ENCODE peak calls at places on chromosomes 4 and X, in ten cellular contexts. One of them, this sample, is unnamed.

GRCh38 chrX:12452268-12452667 is 314.0 kb downstream of the FRMPD4 start:
- DNase-seq in SK-N-SH: no peak
- DNase-seq in right atrium auricular region: no peak
- DNase-seq in transverse colon: no peak
- DNase-seq in uterus: no peak
- DNase-seq in effector memory CD4-positive, alpha-beta T cell: no peak
- DNase-seq in DND-41: no peak
- DNase-seq in hepatocyte: no peak
- DNase-seq in left ventricle myocardium inferior: no peak
- DNase-seq in ovary: no peak
- DNase-seq in this sample: no peak

GRCh38 chrX:13693341-13693871 is 4.5 kb downstream of the RAB9A start:
- DNase-seq in SK-N-SH: no peak
- DNase-seq in DND-41: no peak
- DNase-seq in right atrium auricular region: no peak
- DNase-seq in transverse colon: no peak
- DNase-seq in effector memory CD4-positive, alpha-beta T cell: no peak
- DNase-seq in uterus: no peak
- DNase-seq in left ventricle myocardium inferior: no peak
- DNase-seq in ovary: no peak
- DNase-seq in hepatocyte: no peak
- DNase-seq in this sample: no peak

GRCh38 chr4:149738156-149738555 is 77.5 kb downstream of the IQCM start:
- DNase-seq in SK-N-SH: no peak
- DNase-seq in hepatocyte: no peak
- DNase-seq in ovary: no peak
- DNase-seq in DND-41: no peak
- DNase-seq in left ventricle myocardium inferior: no peak
- DNase-seq in right atrium auricular region: no peak
- DNase-seq in transverse colon: no peak
- DNase-seq in uterus: no peak
- DNase-seq in effector memory CD4-positive, alpha-beta T cell: no peak
- DNase-seq in this sample: no peak

GRCh38 chr4:152045781-152046571 is 285.2 kb upstream of the GATB start:
- DNase-seq in right atrium auricular region: no peak
- DNase-seq in uterus: no peak
- DNase-seq in ovary: peak; percentile 22
- DNase-seq in transverse colon: peak; percentile 45
- DNase-seq in DND-41: no peak
- DNase-seq in left ventricle myocardium inferior: no peak
- DNase-seq in SK-N-SH: no peak
- DNase-seq in effector memory CD4-positive, alpha-beta T cell: no peak
- DNase-seq in hepatocyte: peak; percentile 86
- DNase-seq in this sample: no peak

GRCh38 chr4:1416051-1416947 is 10.1 kb upstream of the NKX1-1 start:
- DNase-seq in transverse colon: no peak
- DNase-seq in right atrium auricular region: peak; percentile 38
- DNase-seq in hepatocyte: peak; percentile 4
- DNase-seq in SK-N-SH: peak; percentile 41
- DNase-seq in uterus: no peak
- DNase-seq in ovary: no peak
- DNase-seq in left ventricle myocardium inferior: no peak
- DNase-seq in effector memory CD4-positive, alpha-beta T cell: no peak
- DNase-seq in DND-41: no peak
- DNase-seq in this sample: no peak

GRCh38 chr4:120877021-120877420 is 45.5 kb downstream of the PRDM5 start:
- DNase-seq in DND-41: no peak
- DNase-seq in hepatocyte: no peak
- DNase-seq in transverse colon: no peak
- DNase-seq in ovary: no peak
- DNase-seq in SK-N-SH: no peak
- DNase-seq in left ventricle myocardium inferior: no peak
- DNase-seq in right atrium auricular region: no peak
- DNase-seq in effector memory CD4-positive, alpha-beta T cell: no peak
- DNase-seq in uterus: no peak
- DNase-seq in this sample: no peak

GRCh38 chrX:12956704-12957541 is 18.0 kb upstream of the TMSB4X start:
- DNase-seq in right atrium auricular region: no peak
- DNase-seq in left ventricle myocardium inferior: no peak
- DNase-seq in DND-41: peak; percentile 80
- DNase-seq in SK-N-SH: peak; percentile 4
- DNase-seq in hepatocyte: peak; percentile 45
- DNase-seq in transverse colon: no peak
- DNase-seq in ovary: no peak
- DNase-seq in uterus: no peak
- DNase-seq in effector memory CD4-positive, alpha-beta T cell: peak; percentile 29
- DNase-seq in this sample: no peak

GRCh38 chr4:64564126-64564525 is 154.9 kb upstream of the TECRL start:
- DNase-seq in uterus: no peak
- DNase-seq in DND-41: no peak
- DNase-seq in ovary: no peak
- DNase-seq in transverse colon: no peak
- DNase-seq in effector memory CD4-positive, alpha-beta T cell: no peak
- DNase-seq in hepatocyte: no peak
- DNase-seq in left ventricle myocardium inferior: no peak
- DNase-seq in right atrium auricular region: no peak
- DNase-seq in SK-N-SH: no peak
- DNase-seq in this sample: no peak

GRCh38 chr4:166527500-166527899 is 654.5 kb downstream of the TLL1 start:
- DNase-seq in effector memory CD4-positive, alpha-beta T cell: no peak
- DNase-seq in left ventricle myocardium inferior: no peak
- DNase-seq in uterus: no peak
- DNase-seq in ovary: no peak
- DNase-seq in transverse colon: no peak
- DNase-seq in right atrium auricular region: no peak
- DNase-seq in hepatocyte: no peak
- DNase-seq in SK-N-SH: no peak
- DNase-seq in DND-41: no peak
- DNase-seq in this sample: peak; percentile 34

GRCh38 chrX:103685396-103685795 is 1.1 kb downstream of the MORF4L2 start:
- DNase-seq in uterus: no peak
- DNase-seq in DND-41: no peak
- DNase-seq in effector memory CD4-positive, alpha-beta T cell: no peak
- DNase-seq in ovary: no peak
- DNase-seq in SK-N-SH: peak; percentile 28
- DNase-seq in transverse colon: no peak
- DNase-seq in hepatocyte: peak; percentile 44
- DNase-seq in right atrium auricular region: no peak
- DNase-seq in left ventricle myocardium inferior: no peak
- DNase-seq in this sample: peak; percentile 6

GRCh38 chr4:101597204-101597603 is 193.3 kb upstream of the BANK1 start:
- DNase-seq in transverse colon: no peak
- DNase-seq in DND-41: peak; percentile 9
- DNase-seq in uterus: no peak
- DNase-seq in effector memory CD4-positive, alpha-beta T cell: no peak
- DNase-seq in SK-N-SH: no peak
- DNase-seq in ovary: no peak
- DNase-seq in hepatocyte: no peak
- DNase-seq in right atrium auricular region: no peak
- DNase-seq in left ventricle myocardium inferior: no peak
- DNase-seq in this sample: no peak

DNA sequence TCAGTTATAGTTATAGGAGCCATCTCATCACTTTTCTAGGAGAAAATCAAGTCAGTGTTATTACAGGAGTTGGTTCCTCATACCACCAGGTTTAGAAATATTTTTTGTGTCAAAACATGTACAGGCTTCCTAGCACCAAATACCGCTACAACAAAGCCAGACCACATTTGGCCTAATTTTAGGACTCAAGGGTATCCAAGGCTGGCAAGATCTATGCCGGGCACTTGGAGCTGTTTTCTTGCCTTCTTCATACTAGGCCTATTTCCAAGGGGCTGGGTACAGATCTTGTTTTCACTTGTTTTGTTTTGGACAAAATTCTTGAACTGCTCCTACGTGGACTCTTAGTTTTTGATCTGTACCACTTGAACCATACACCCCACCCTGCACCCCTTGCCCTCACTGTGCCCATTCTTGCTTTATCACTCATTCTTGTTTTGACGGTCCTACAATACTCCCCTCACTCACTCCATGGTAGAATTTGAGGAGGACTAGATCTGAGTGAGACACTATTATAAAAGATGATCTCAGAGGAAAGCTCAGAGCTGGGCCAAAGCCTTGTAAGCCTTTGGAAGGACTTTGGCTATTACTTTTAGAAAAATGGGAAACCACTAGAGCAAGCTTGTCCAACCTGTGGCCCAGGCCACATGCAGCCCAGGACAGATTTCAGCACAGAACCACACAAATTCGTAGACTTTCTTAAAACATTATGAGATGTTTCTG is 17.7 kb upstream of the TMEM144 start:
- DNase-seq in DND-41: no peak
- DNase-seq in uterus: no peak
- DNase-seq in right atrium auricular region: no peak
- DNase-seq in transverse colon: no peak
- DNase-seq in effector memory CD4-positive, alpha-beta T cell: no peak
- DNase-seq in hepatocyte: no peak
- DNase-seq in SK-N-SH: no peak
- DNase-seq in ovary: no peak
- DNase-seq in left ventricle myocardium inferior: no peak
- DNase-seq in this sample: no peak
- H3K27ac ChIP-seq in DND-41: no peak overlapping the region
- H3K27ac ChIP-seq in uterus: no peak overlapping the region
- H3K27ac ChIP-seq in right atrium auricular region: peak overlapping the region; percentile 8
- H3K27ac ChIP-seq in transverse colon: no peak overlapping the region
- H3K27ac ChIP-seq in effector memory CD4-positive, alpha-beta T cell: no peak overlapping the region
- H3K27ac ChIP-seq in hepatocyte: no peak overlapping the region
- H3K27ac ChIP-seq in SK-N-SH: no peak overlapping the region
- H3K27ac ChIP-seq in ovary: no peak overlapping the region
- H3K27ac ChIP-seq in left ventricle myocardium inferior: no peak overlapping the region
- H3K27ac ChIP-seq in this sample: no peak overlapping the region

DNA sequence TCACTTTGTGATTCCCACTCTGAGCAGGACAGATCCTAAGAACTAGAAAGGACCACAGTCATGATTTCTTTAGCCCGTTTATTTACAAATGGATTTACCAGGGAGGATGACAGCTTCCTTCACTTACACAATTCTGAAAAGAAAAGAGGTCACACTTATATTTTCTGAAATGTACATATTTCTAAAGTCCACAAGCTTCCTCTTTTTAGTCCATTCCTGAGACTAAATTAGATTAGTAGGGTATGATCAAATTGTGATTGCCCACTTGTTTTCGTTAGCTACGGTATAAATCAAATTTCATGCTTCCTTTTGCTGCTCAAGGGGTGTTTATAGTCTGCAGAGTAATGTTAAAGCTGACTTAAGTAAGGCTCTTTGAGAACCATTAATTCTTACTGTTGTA is 7.6 kb upstream of the AMELX start:
- DNase-seq in uterus: no peak
- DNase-seq in SK-N-SH: no peak
- DNase-seq in effector memory CD4-positive, alpha-beta T cell: no peak
- DNase-seq in DND-41: no peak
- DNase-seq in ovary: no peak
- DNase-seq in hepatocyte: no peak
- DNase-seq in transverse colon: no peak
- DNase-seq in right atrium auricular region: no peak
- DNase-seq in left ventricle myocardium inferior: no peak
- DNase-seq in this sample: no peak
- H3K27me3 ChIP-seq in uterus: no peaks in the 10 kb centered on the region
- H3K27me3 ChIP-seq in SK-N-SH: no peaks in the 10 kb centered on the region
- H3K27me3 ChIP-seq in effector memory CD4-positive, alpha-beta T cell: no peaks in the 10 kb centered on the region
- H3K27me3 ChIP-seq in DND-41: no peaks in the 10 kb centered on the region
- H3K27me3 ChIP-seq in ovary: no peaks in the 10 kb centered on the region
- H3K27me3 ChIP-seq in hepatocyte: no peaks in the 10 kb centered on the region
- H3K27me3 ChIP-seq in transverse colon: no peaks in the 10 kb centered on the region
- H3K27me3 ChIP-seq in right atrium auricular region: no peaks in the 10 kb centered on the region
- H3K27me3 ChIP-seq in left ventricle myocardium inferior: no peaks in the 10 kb centered on the region
- H3K27me3 ChIP-seq in this sample: no peaks in the 10 kb centered on the region

GRCh38 chr4:10096976-10097330 is 19.6 kb downstream of the WDR1 start:
- DNase-seq in transverse colon: no peak
- DNase-seq in SK-N-SH: no peak
- DNase-seq in ovary: no peak
- DNase-seq in effector memory CD4-positive, alpha-beta T cell: no peak
- DNase-seq in uterus: no peak
- DNase-seq in left ventricle myocardium inferior: no peak
- DNase-seq in right atrium auricular region: no peak
- DNase-seq in hepatocyte: no peak
- DNase-seq in DND-41: no peak
- DNase-seq in this sample: no peak

GRCh38 chr4:10100734-10101216 is 15.8 kb downstream of the WDR1 start:
- DNase-seq in ovary: no peak
- DNase-seq in hepatocyte: no peak
- DNase-seq in transverse colon: peak; percentile 42
- DNase-seq in effector memory CD4-positive, alpha-beta T cell: peak; percentile 21
- DNase-seq in uterus: no peak
- DNase-seq in DND-41: no peak
- DNase-seq in left ventricle myocardium inferior: no peak
- DNase-seq in SK-N-SH: no peak
- DNase-seq in right atrium auricular region: no peak
- DNase-seq in this sample: no peak

GRCh38 chr4:10099521-10100325 is 16.9 kb downstream of the WDR1 start:
- DNase-seq in SK-N-SH: no peak
- DNase-seq in effector memory CD4-positive, alpha-beta T cell: no peak
- DNase-seq in left ventricle myocardium inferior: no peak
- DNase-seq in transverse colon: no peak
- DNase-seq in ovary: no peak
- DNase-seq in hepatocyte: no peak
- DNase-seq in uterus: no peak
- DNase-seq in DND-41: no peak
- DNase-seq in right atrium auricular region: no peak
- DNase-seq in this sample: no peak

GRCh38 chr4:10097906-10098769 is 18.5 kb downstream of the WDR1 start:
- DNase-seq in uterus: no peak
- DNase-seq in transverse colon: no peak
- DNase-seq in effector memory CD4-positive, alpha-beta T cell: no peak
- DNase-seq in left ventricle myocardium inferior: no peak
- DNase-seq in DND-41: no peak
- DNase-seq in right atrium auricular region: no peak
- DNase-seq in SK-N-SH: no peak
- DNase-seq in ovary: no peak
- DNase-seq in hepatocyte: no peak
- DNase-seq in this sample: no peak

GRCh38 chr4:10098770-10099139 is 17.8 kb downstream of the WDR1 start:
- DNase-seq in ovary: no peak
- DNase-seq in uterus: no peak
- DNase-seq in right atrium auricular region: no peak
- DNase-seq in DND-41: no peak
- DNase-seq in effector memory CD4-positive, alpha-beta T cell: peak; percentile 41
- DNase-seq in left ventricle myocardium inferior: no peak
- DNase-seq in hepatocyte: no peak
- DNase-seq in SK-N-SH: no peak
- DNase-seq in transverse colon: no peak
- DNase-seq in this sample: peak; percentile 78
- H3K36me3 ChIP-seq in ovary: no peaks in the 10 kb centered on the region
- H3K36me3 ChIP-seq in uterus: no peaks in the 10 kb centered on the region
- H3K36me3 ChIP-seq in right atrium auricular region: peaks cover 92% of the 10 kb centered on the region
- H3K36me3 ChIP-seq in DND-41: peaks cover 99% of the 10 kb centered on the region
- H3K36me3 ChIP-seq in effector memory CD4-positive, alpha-beta T cell: peaks cover 47% of the 10 kb centered on the region
- H3K36me3 ChIP-seq in left ventricle myocardium inferior: peaks cover 61% of the 10 kb centered on the region
- H3K36me3 ChIP-seq in hepatocyte: no peaks in the 10 kb centered on the region
- H3K36me3 ChIP-seq in SK-N-SH: peaks cover 87% of the 10 kb centered on the region
- H3K36me3 ChIP-seq in transverse colon: no peaks in the 10 kb centered on the region
- H3K36me3 ChIP-seq in this sample: peaks cover 79% of the 10 kb centered on the region

DNA sequence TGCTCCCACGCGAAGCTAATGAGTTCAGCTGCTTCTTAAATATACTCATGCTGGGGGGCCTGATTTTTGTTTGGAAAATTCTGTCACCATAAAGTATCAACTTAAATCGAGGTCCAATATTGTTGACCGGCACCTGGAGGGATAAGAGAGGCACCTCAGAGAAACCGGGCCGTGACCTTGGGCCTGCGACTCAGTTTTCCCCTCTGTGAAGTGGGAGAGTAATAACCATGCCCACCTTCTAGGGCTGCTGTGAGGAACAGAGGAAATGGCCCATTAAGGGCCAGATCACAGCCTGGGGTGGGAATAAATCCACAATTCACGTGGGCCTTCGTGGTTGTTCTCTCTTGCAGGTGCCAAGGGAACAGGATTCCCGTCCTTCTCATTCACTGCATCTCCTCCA is 39.4 kb downstream of the ZBTB49 start:
- DNase-seq in DND-41: no peak
- DNase-seq in right atrium auricular region: no peak
- DNase-seq in effector memory CD4-positive, alpha-beta T cell: no peak
- DNase-seq in hepatocyte: no peak
- DNase-seq in uterus: no peak
- DNase-seq in left ventricle myocardium inferior: no peak
- DNase-seq in ovary: no peak
- DNase-seq in SK-N-SH: no peak
- DNase-seq in transverse colon: no peak
- DNase-seq in this sample: no peak
- H3K27ac ChIP-seq in DND-41: no peak overlapping the region
- H3K27ac ChIP-seq in right atrium auricular region: no peak overlapping the region
- H3K27ac ChIP-seq in effector memory CD4-positive, alpha-beta T cell: no peak overlapping the region
- H3K27ac ChIP-seq in hepatocyte: no peak overlapping the region
- H3K27ac ChIP-seq in uterus: no peak overlapping the region
- H3K27ac ChIP-seq in left ventricle myocardium inferior: no peak overlapping the region
- H3K27ac ChIP-seq in ovary: no peak overlapping the region
- H3K27ac ChIP-seq in SK-N-SH: no peak overlapping the region
- H3K27ac ChIP-seq in transverse colon: no peak overlapping the region
- H3K27ac ChIP-seq in this sample: no peak overlapping the region